ENCODE peak calls at places on chromosomes 6 and 20, in nine cellular contexts. One of them, this sample, is unnamed.

GRCh38 chr6:136846046-136846445 is 23.7 kb downstream of the PEX7 start:
- DNase-seq in lower lobe of right lung: no peak
- DNase-seq in smooth muscle cell of the brain vasculature: peak
- DNase-seq in left ventricle myocardium inferior: no peak
- DNase-seq in HFFc6: peak
- DNase-seq in cerebellar cortex: peak
- DNase-seq in tibial artery: peak
- DNase-seq in stomach: peak
- DNase-seq in activated CD4-positive, alpha-beta T cell treated with anti-CD3 and anti-CD28 coated beads, Interleukin-2, amount 50 U/mL, for 4 hours: peak
- DNase-seq in this sample: no peak

GRCh38 chr6:68880050-68880449 is 245.0 kb downstream of the ADGRB3 start:
- DNase-seq in tibial artery: no peak
- DNase-seq in activated CD4-positive, alpha-beta T cell treated with anti-CD3 and anti-CD28 coated beads, Interleukin-2, amount 50 U/mL, for 4 hours: no peak
- DNase-seq in stomach: no peak
- DNase-seq in HFFc6: no peak
- DNase-seq in smooth muscle cell of the brain vasculature: no peak
- DNase-seq in left ventricle myocardium inferior: no peak
- DNase-seq in lower lobe of right lung: no peak
- DNase-seq in cerebellar cortex: peak
- DNase-seq in this sample: no peak

GRCh38 chr20:53826597-53827291 is 233.1 kb upstream of the ZNF217 start:
- DNase-seq in smooth muscle cell of the brain vasculature: no peak
- DNase-seq in stomach: no peak
- DNase-seq in tibial artery: no peak
- DNase-seq in lower lobe of right lung: peak
- DNase-seq in HFFc6: no peak
- DNase-seq in left ventricle myocardium inferior: no peak
- DNase-seq in cerebellar cortex: peak
- DNase-seq in activated CD4-positive, alpha-beta T cell treated with anti-CD3 and anti-CD28 coated beads, Interleukin-2, amount 50 U/mL, for 4 hours: no peak
- DNase-seq in this sample: no peak

GRCh38 chr6:4074478-4075235 is 4.3 kb downstream of the FAM217A start:
- DNase-seq in activated CD4-positive, alpha-beta T cell treated with anti-CD3 and anti-CD28 coated beads, Interleukin-2, amount 50 U/mL, for 4 hours: no peak
- DNase-seq in stomach: no peak
- DNase-seq in left ventricle myocardium inferior: no peak
- DNase-seq in HFFc6: no peak
- DNase-seq in lower lobe of right lung: no peak
- DNase-seq in cerebellar cortex: no peak
- DNase-seq in smooth muscle cell of the brain vasculature: no peak
- DNase-seq in tibial artery: no peak
- DNase-seq in this sample: no peak

GRCh38 chr6:7086488-7086887 is 21.3 kb upstream of the RREB1 start:
- DNase-seq in smooth muscle cell of the brain vasculature: no peak
- DNase-seq in activated CD4-positive, alpha-beta T cell treated with anti-CD3 and anti-CD28 coated beads, Interleukin-2, amount 50 U/mL, for 4 hours: peak
- DNase-seq in lower lobe of right lung: peak
- DNase-seq in HFFc6: no peak
- DNase-seq in cerebellar cortex: no peak
- DNase-seq in tibial artery: peak
- DNase-seq in stomach: peak
- DNase-seq in left ventricle myocardium inferior: peak
- DNase-seq in this sample: no peak

GRCh38 chr20:25032478-25033183 is 25.3 kb downstream of the ACSS1 start:
- DNase-seq in activated CD4-positive, alpha-beta T cell treated with anti-CD3 and anti-CD28 coated beads, Interleukin-2, amount 50 U/mL, for 4 hours: no peak
- DNase-seq in HFFc6: no peak
- DNase-seq in smooth muscle cell of the brain vasculature: no peak
- DNase-seq in stomach: peak
- DNase-seq in lower lobe of right lung: peak
- DNase-seq in left ventricle myocardium inferior: peak
- DNase-seq in cerebellar cortex: peak
- DNase-seq in tibial artery: no peak
- DNase-seq in this sample: no peak

GRCh38 chr6:23656257-23656731 is 469.7 kb upstream of the NRSN1 start:
- DNase-seq in smooth muscle cell of the brain vasculature: no peak
- DNase-seq in cerebellar cortex: no peak
- DNase-seq in HFFc6: no peak
- DNase-seq in lower lobe of right lung: no peak
- DNase-seq in activated CD4-positive, alpha-beta T cell treated with anti-CD3 and anti-CD28 coated beads, Interleukin-2, amount 50 U/mL, for 4 hours: no peak
- DNase-seq in tibial artery: no peak
- DNase-seq in stomach: no peak
- DNase-seq in left ventricle myocardium inferior: no peak
- DNase-seq in this sample: no peak

GRCh38 chr20:53040678-53041674 is 68.8 kb downstream of the TSHZ2 start:
- DNase-seq in activated CD4-positive, alpha-beta T cell treated with anti-CD3 and anti-CD28 coated beads, Interleukin-2, amount 50 U/mL, for 4 hours: no peak
- DNase-seq in left ventricle myocardium inferior: no peak
- DNase-seq in smooth muscle cell of the brain vasculature: no peak
- DNase-seq in tibial artery: peak
- DNase-seq in cerebellar cortex: peak
- DNase-seq in HFFc6: no peak
- DNase-seq in lower lobe of right lung: no peak
- DNase-seq in stomach: no peak
- DNase-seq in this sample: no peak

GRCh38 chr20:815914-816606 is 17.5 kb upstream of the FAM110A start:
- DNase-seq in lower lobe of right lung: peak
- DNase-seq in tibial artery: peak
- DNase-seq in smooth muscle cell of the brain vasculature: no peak
- DNase-seq in stomach: peak
- DNase-seq in HFFc6: no peak
- DNase-seq in left ventricle myocardium inferior: peak
- DNase-seq in activated CD4-positive, alpha-beta T cell treated with anti-CD3 and anti-CD28 coated beads, Interleukin-2, amount 50 U/mL, for 4 hours: peak
- DNase-seq in cerebellar cortex: peak
- DNase-seq in this sample: no peak

GRCh38 chr6:143741480-143741879 is 63.7 kb downstream of the PHACTR2 start:
- DNase-seq in tibial artery: no peak
- DNase-seq in smooth muscle cell of the brain vasculature: no peak
- DNase-seq in lower lobe of right lung: no peak
- DNase-seq in left ventricle myocardium inferior: no peak
- DNase-seq in stomach: no peak
- DNase-seq in HFFc6: no peak
- DNase-seq in activated CD4-positive, alpha-beta T cell treated with anti-CD3 and anti-CD28 coated beads, Interleukin-2, amount 50 U/mL, for 4 hours: no peak
- DNase-seq in cerebellar cortex: no peak
- DNase-seq in this sample: no peak

GRCh38 chr6:123507582-123507981 is 129.2 kb downstream of the TRDN start:
- DNase-seq in lower lobe of right lung: no peak
- DNase-seq in activated CD4-positive, alpha-beta T cell treated with anti-CD3 and anti-CD28 coated beads, Interleukin-2, amount 50 U/mL, for 4 hours: no peak
- DNase-seq in stomach: no peak
- DNase-seq in HFFc6: no peak
- DNase-seq in tibial artery: no peak
- DNase-seq in cerebellar cortex: no peak
- DNase-seq in left ventricle myocardium inferior: no peak
- DNase-seq in smooth muscle cell of the brain vasculature: no peak
- DNase-seq in this sample: no peak

GRCh38 chr6:111462770-111463391 is 20.1 kb downstream of the REV3L start:
- DNase-seq in left ventricle myocardium inferior: no peak
- DNase-seq in lower lobe of right lung: no peak
- DNase-seq in tibial artery: no peak
- DNase-seq in smooth muscle cell of the brain vasculature: no peak
- DNase-seq in cerebellar cortex: no peak
- DNase-seq in stomach: no peak
- DNase-seq in HFFc6: no peak
- DNase-seq in activated CD4-positive, alpha-beta T cell treated with anti-CD3 and anti-CD28 coated beads, Interleukin-2, amount 50 U/mL, for 4 hours: no peak
- DNase-seq in this sample: no peak

GRCh38 chr6:105604593-105604905 is 201.7 kb upstream of the PREP start:
- DNase-seq in left ventricle myocardium inferior: no peak
- DNase-seq in cerebellar cortex: no peak
- DNase-seq in HFFc6: no peak
- DNase-seq in lower lobe of right lung: no peak
- DNase-seq in activated CD4-positive, alpha-beta T cell treated with anti-CD3 and anti-CD28 coated beads, Interleukin-2, amount 50 U/mL, for 4 hours: no peak
- DNase-seq in stomach: no peak
- DNase-seq in smooth muscle cell of the brain vasculature: no peak
- DNase-seq in tibial artery: no peak
- DNase-seq in this sample: no peak

GRCh38 chr6:70494833-70495232 is 71.9 kb upstream of the SDHAF4 start:
- DNase-seq in activated CD4-positive, alpha-beta T cell treated with anti-CD3 and anti-CD28 coated beads, Interleukin-2, amount 50 U/mL, for 4 hours: no peak
- DNase-seq in cerebellar cortex: no peak
- DNase-seq in lower lobe of right lung: no peak
- DNase-seq in HFFc6: no peak
- DNase-seq in left ventricle myocardium inferior: no peak
- DNase-seq in tibial artery: no peak
- DNase-seq in stomach: no peak
- DNase-seq in smooth muscle cell of the brain vasculature: no peak
- DNase-seq in this sample: no peak

GRCh38 chr6:130033999-130034814 is 15.8 kb downstream of the L3MBTL3 start:
- DNase-seq in activated CD4-positive, alpha-beta T cell treated with anti-CD3 and anti-CD28 coated beads, Interleukin-2, amount 50 U/mL, for 4 hours: peak
- DNase-seq in cerebellar cortex: no peak
- DNase-seq in HFFc6: peak
- DNase-seq in lower lobe of right lung: no peak
- DNase-seq in stomach: no peak
- DNase-seq in smooth muscle cell of the brain vasculature: no peak
- DNase-seq in left ventricle myocardium inferior: no peak
- DNase-seq in tibial artery: no peak
- DNase-seq in this sample: no peak

GRCh38 chr20:43691928-43692524 is 25.1 kb downstream of the MYBL2 start:
- DNase-seq in tibial artery: no peak
- DNase-seq in HFFc6: peak
- DNase-seq in lower lobe of right lung: no peak
- DNase-seq in smooth muscle cell of the brain vasculature: no peak
- DNase-seq in left ventricle myocardium inferior: no peak
- DNase-seq in activated CD4-positive, alpha-beta T cell treated with anti-CD3 and anti-CD28 coated beads, Interleukin-2, amount 50 U/mL, for 4 hours: peak
- DNase-seq in cerebellar cortex: peak
- DNase-seq in stomach: peak
- DNase-seq in this sample: no peak

GRCh38 chr6:35046862-35047261 is 94.3 kb downstream of the TCP11 start:
- DNase-seq in stomach: no peak
- DNase-seq in HFFc6: no peak
- DNase-seq in smooth muscle cell of the brain vasculature: no peak
- DNase-seq in left ventricle myocardium inferior: no peak
- DNase-seq in cerebellar cortex: no peak
- DNase-seq in lower lobe of right lung: no peak
- DNase-seq in tibial artery: peak
- DNase-seq in activated CD4-positive, alpha-beta T cell treated with anti-CD3 and anti-CD28 coated beads, Interleukin-2, amount 50 U/mL, for 4 hours: no peak
- DNase-seq in this sample: no peak

GRCh38 chr6:147774856-147775255 is 266.4 kb downstream of the SAMD5 start:
- DNase-seq in cerebellar cortex: no peak
- DNase-seq in lower lobe of right lung: no peak
- DNase-seq in stomach: no peak
- DNase-seq in left ventricle myocardium inferior: no peak
- DNase-seq in smooth muscle cell of the brain vasculature: no peak
- DNase-seq in activated CD4-positive, alpha-beta T cell treated with anti-CD3 and anti-CD28 coated beads, Interleukin-2, amount 50 U/mL, for 4 hours: no peak
- DNase-seq in tibial artery: no peak
- DNase-seq in HFFc6: no peak
- DNase-seq in this sample: no peak

GRCh38 chr20:58138395-58138794 is 90.1 kb downstream of the ANKRD60 start:
- DNase-seq in lower lobe of right lung: no peak
- DNase-seq in left ventricle myocardium inferior: no peak
- DNase-seq in smooth muscle cell of the brain vasculature: no peak
- DNase-seq in tibial artery: no peak
- DNase-seq in stomach: no peak
- DNase-seq in activated CD4-positive, alpha-beta T cell treated with anti-CD3 and anti-CD28 coated beads, Interleukin-2, amount 50 U/mL, for 4 hours: no peak
- DNase-seq in cerebellar cortex: no peak
- DNase-seq in HFFc6: no peak
- DNase-seq in this sample: peak

GRCh38 chr20:58557713-58558335 is 42.6 kb upstream of the APCDD1L start:
- DNase-seq in lower lobe of right lung: no peak
- DNase-seq in left ventricle myocardium inferior: no peak
- DNase-seq in activated CD4-positive, alpha-beta T cell treated with anti-CD3 and anti-CD28 coated beads, Interleukin-2, amount 50 U/mL, for 4 hours: no peak
- DNase-seq in HFFc6: no peak
- DNase-seq in cerebellar cortex: no peak
- DNase-seq in smooth muscle cell of the brain vasculature: no peak
- DNase-seq in stomach: no peak
- DNase-seq in tibial artery: no peak
- DNase-seq in this sample: no peak

GRCh38 chr20:46512943-46513844 is at the start of gene ZNF334:
- DNase-seq in HFFc6: peak
- DNase-seq in stomach: peak
- DNase-seq in left ventricle myocardium inferior: peak
- DNase-seq in cerebellar cortex: peak
- DNase-seq in lower lobe of right lung: peak
- DNase-seq in tibial artery: peak
- DNase-seq in smooth muscle cell of the brain vasculature: no peak
- DNase-seq in activated CD4-positive, alpha-beta T cell treated with anti-CD3 and anti-CD28 coated beads, Interleukin-2, amount 50 U/mL, for 4 hours: no peak
- DNase-seq in this sample: peak

GRCh38 chr6:16764188-16764950 is 3.1 kb upstream of the ATXN1 start:
- DNase-seq in left ventricle myocardium inferior: no peak
- DNase-seq in activated CD4-positive, alpha-beta T cell treated with anti-CD3 and anti-CD28 coated beads, Interleukin-2, amount 50 U/mL, for 4 hours: no peak
- DNase-seq in cerebellar cortex: peak
- DNase-seq in stomach: no peak
- DNase-seq in lower lobe of right lung: no peak
- DNase-seq in HFFc6: peak
- DNase-seq in tibial artery: no peak
- DNase-seq in smooth muscle cell of the brain vasculature: no peak
- DNase-seq in this sample: no peak

GRCh38 chr6:127532991-127533390 is 13.9 kb upstream of the MTCL3 start:
- DNase-seq in lower lobe of right lung: no peak
- DNase-seq in activated CD4-positive, alpha-beta T cell treated with anti-CD3 and anti-CD28 coated beads, Interleukin-2, amount 50 U/mL, for 4 hours: no peak
- DNase-seq in left ventricle myocardium inferior: no peak
- DNase-seq in tibial artery: no peak
- DNase-seq in cerebellar cortex: no peak
- DNase-seq in HFFc6: no peak
- DNase-seq in stomach: no peak
- DNase-seq in smooth muscle cell of the brain vasculature: no peak
- DNase-seq in this sample: no peak

GRCh38 chr6:157317129-157317814 is 6.0 kb downstream of the TMEM242 start:
- DNase-seq in stomach: peak
- DNase-seq in HFFc6: peak
- DNase-seq in lower lobe of right lung: no peak
- DNase-seq in activated CD4-positive, alpha-beta T cell treated with anti-CD3 and anti-CD28 coated beads, Interleukin-2, amount 50 U/mL, for 4 hours: no peak
- DNase-seq in left ventricle myocardium inferior: peak
- DNase-seq in cerebellar cortex: peak
- DNase-seq in smooth muscle cell of the brain vasculature: peak
- DNase-seq in tibial artery: peak
- DNase-seq in this sample: no peak

GRCh38 chr6:146919017-146919416 is 285.2 kb upstream of the STXBP5 start:
- DNase-seq in HFFc6: no peak
- DNase-seq in lower lobe of right lung: no peak
- DNase-seq in tibial artery: no peak
- DNase-seq in cerebellar cortex: no peak
- DNase-seq in smooth muscle cell of the brain vasculature: no peak
- DNase-seq in activated CD4-positive, alpha-beta T cell treated with anti-CD3 and anti-CD28 coated beads, Interleukin-2, amount 50 U/mL, for 4 hours: no peak
- DNase-seq in stomach: no peak
- DNase-seq in left ventricle myocardium inferior: no peak
- DNase-seq in this sample: no peak

GRCh38 chr20:22403860-22404608 is 180.3 kb downstream of the FOXA2 start:
- DNase-seq in lower lobe of right lung: peak
- DNase-seq in tibial artery: no peak
- DNase-seq in stomach: no peak
- DNase-seq in left ventricle myocardium inferior: no peak
- DNase-seq in cerebellar cortex: peak
- DNase-seq in activated CD4-positive, alpha-beta T cell treated with anti-CD3 and anti-CD28 coated beads, Interleukin-2, amount 50 U/mL, for 4 hours: no peak
- DNase-seq in smooth muscle cell of the brain vasculature: no peak
- DNase-seq in HFFc6: no peak
- DNase-seq in this sample: no peak

GRCh38 chr6:90466191-90466940 is 120.5 kb downstream of the MAP3K7 start:
- DNase-seq in left ventricle myocardium inferior: no peak
- DNase-seq in lower lobe of right lung: no peak
- DNase-seq in activated CD4-positive, alpha-beta T cell treated with anti-CD3 and anti-CD28 coated beads, Interleukin-2, amount 50 U/mL, for 4 hours: no peak
- DNase-seq in stomach: no peak
- DNase-seq in smooth muscle cell of the brain vasculature: no peak
- DNase-seq in tibial artery: no peak
- DNase-seq in cerebellar cortex: no peak
- DNase-seq in HFFc6: peak
- DNase-seq in this sample: no peak

GRCh38 chr6:29295623-29296022 is 5.9 kb upstream of the OR14J1 start:
- DNase-seq in smooth muscle cell of the brain vasculature: no peak
- DNase-seq in HFFc6: no peak
- DNase-seq in lower lobe of right lung: no peak
- DNase-seq in stomach: no peak
- DNase-seq in tibial artery: no peak
- DNase-seq in cerebellar cortex: no peak
- DNase-seq in left ventricle myocardium inferior: no peak
- DNase-seq in activated CD4-positive, alpha-beta T cell treated with anti-CD3 and anti-CD28 coated beads, Interleukin-2, amount 50 U/mL, for 4 hours: no peak
- DNase-seq in this sample: no peak

GRCh38 chr6:150081702-150082101 is 12.8 kb upstream of the ULBP3 start:
- DNase-seq in activated CD4-positive, alpha-beta T cell treated with anti-CD3 and anti-CD28 coated beads, Interleukin-2, amount 50 U/mL, for 4 hours: no peak
- DNase-seq in lower lobe of right lung: no peak
- DNase-seq in stomach: no peak
- DNase-seq in cerebellar cortex: no peak
- DNase-seq in tibial artery: no peak
- DNase-seq in left ventricle myocardium inferior: no peak
- DNase-seq in HFFc6: no peak
- DNase-seq in smooth muscle cell of the brain vasculature: no peak
- DNase-seq in this sample: no peak

GRCh38 chr20:54340206-54340605 is 132.3 kb downstream of the PFDN4 start:
- DNase-seq in smooth muscle cell of the brain vasculature: no peak
- DNase-seq in stomach: peak
- DNase-seq in cerebellar cortex: no peak
- DNase-seq in activated CD4-positive, alpha-beta T cell treated with anti-CD3 and anti-CD28 coated beads, Interleukin-2, amount 50 U/mL, for 4 hours: no peak
- DNase-seq in lower lobe of right lung: no peak
- DNase-seq in left ventricle myocardium inferior: no peak
- DNase-seq in HFFc6: no peak
- DNase-seq in tibial artery: no peak
- DNase-seq in this sample: no peak

GRCh38 chr6:147000545-147001488 is 203.4 kb upstream of the STXBP5 start:
- DNase-seq in stomach: no peak
- DNase-seq in tibial artery: no peak
- DNase-seq in activated CD4-positive, alpha-beta T cell treated with anti-CD3 and anti-CD28 coated beads, Interleukin-2, amount 50 U/mL, for 4 hours: no peak
- DNase-seq in HFFc6: peak
- DNase-seq in lower lobe of right lung: no peak
- DNase-seq in left ventricle myocardium inferior: no peak
- DNase-seq in smooth muscle cell of the brain vasculature: peak
- DNase-seq in cerebellar cortex: no peak
- DNase-seq in this sample: no peak

This sample was measured in type B pancreatic cell.